ENCODE peak calls at places on chromosomes 4 and X, in five cellular contexts. J is hepatocyte, I is MM.1S, F is SK-N-SH, R is GM23338. B is an unnamed sample.

GRCh38 chr4:160091631-160092030 is 988.8 kb downstream of the RAPGEF2 start:
- DNase-seq in J (no peak), I (no peak), F (no peak), R (no peak), B (no peak)

GRCh38 chr4:168098257-168098717 is 6.0 kb downstream of the ANXA10 start:
- DNase-seq in J (no peak), I (no peak), F (no peak), R (no peak), B (no peak)

GRCh38 chr4:8725845-8726244 is 133.3 kb downstream of the CPZ start:
- DNase-seq in J (no peak), I (no peak), F (no peak), R (no peak), B (no peak)

GRCh38 chrX:39162322-39162721 is 361.1 kb downstream of the MID1IP1 start:
- DNase-seq in J (peak; percentile 45), I (no peak), F (no peak), R (peak; percentile 44), B (no peak)

GRCh38 chr4:13544556-13545393 is 467 bp upstream of the NKX3-2 start:
- DNase-seq in J (peak; percentile 77), I (no peak), F (peak; percentile 87), R (peak; percentile 98), B (peak; percentile 85)

GRCh38 chrX:24145340-24146186 is 4.0 kb upstream of the ZFX start:
- DNase-seq in J (no peak), I (no peak), F (peak; percentile 42), R (no peak), B (no peak)

GRCh38 chrX:122188751-122189150 is 995.3 kb upstream of the GRIA3 start:
- DNase-seq in J (no peak), I (no peak), F (no peak), R (no peak), B (no peak)

GRCh38 chrX:9475984-9476383 is 11.1 kb downstream of the TBL1X start:
- DNase-seq in J (no peak), I (no peak), F (no peak), R (no peak), B (no peak)

GRCh38 chrX:118552501-118552900 is 56.9 kb downstream of the DOCK11 start:
- DNase-seq in J (no peak), I (no peak), F (no peak), R (no peak), B (no peak)

DNA sequence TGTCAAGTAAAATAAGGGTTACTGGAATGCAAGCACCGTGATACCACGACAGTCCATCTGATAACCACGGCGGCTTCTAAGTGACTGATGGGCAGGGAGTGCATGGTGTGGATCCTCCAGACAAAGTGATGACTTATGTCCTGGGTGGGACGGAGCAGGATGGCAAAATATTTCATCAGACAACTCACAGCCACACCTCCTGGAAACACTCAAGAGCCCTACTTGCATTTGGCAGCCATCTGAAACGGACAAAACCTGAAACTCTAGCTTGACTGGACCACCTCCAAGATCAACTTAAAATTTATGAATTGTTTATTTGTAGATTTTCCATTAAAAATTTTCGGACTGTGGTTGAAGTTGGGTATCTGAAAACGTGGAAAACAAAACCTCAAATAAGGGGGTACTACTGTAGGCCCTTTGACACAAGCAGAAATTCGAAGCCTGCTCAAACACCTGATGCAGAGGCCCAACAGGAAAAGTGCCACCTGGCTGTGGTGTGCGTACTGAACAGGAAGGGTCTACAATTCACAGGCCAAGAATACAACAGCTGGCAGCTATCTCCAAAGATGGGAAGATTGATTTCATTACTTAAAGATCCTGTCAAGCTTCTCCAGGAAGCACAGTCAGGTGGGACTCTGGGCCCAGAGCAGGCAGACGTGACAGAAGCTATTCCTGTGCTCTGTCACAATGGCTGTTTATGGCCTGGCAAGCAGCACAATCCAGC is 26.0 kb downstream of the LRIT3 start:
- DNase-seq in J (peak; percentile 19), I (no peak), F (no peak), R (no peak), B (peak; percentile 8)
- H3K27ac ChIP-seq in J (peak overlapping the region; percentile 10), I (no peak overlapping the region), F (no peak overlapping the region), R (no peak overlapping the region), B (no peak overlapping the region)

GRCh38 chrX:76850851-76851250 is 423.3 kb downstream of the MAGEE1 start:
- DNase-seq in J (no peak), I (no peak), F (no peak), R (peak; percentile 34), B (peak; percentile 8)
- TF ChIP-seq CTCF in J (no peak), I (peak; percentile 27), F (peak; percentile 31), R (peak; percentile 56), B (peak; percentile 55)

GRCh38 chr4:151567056-151567455 is 158.1 kb downstream of the FHIP1A start:
- DNase-seq in J (no peak), I (peak; percentile 31), F (no peak), R (no peak), B (peak; percentile 77)

GRCh38 chr4:151563194-151563593 is 154.2 kb downstream of the FHIP1A start:
- DNase-seq in J (peak; percentile 26), I (no peak), F (no peak), R (no peak), B (no peak)

GRCh38 chr4:151564321-151564720 is 155.3 kb downstream of the FHIP1A start:
- DNase-seq in J (peak; percentile 13), I (no peak), F (no peak), R (no peak), B (no peak)

GRCh38 chr4:151566053-151566452 is 157.1 kb downstream of the FHIP1A start:
- DNase-seq in J (no peak), I (no peak), F (no peak), R (no peak), B (no peak)

GRCh38 chr4:151565583-151565982 is 156.6 kb downstream of the FHIP1A start:
- DNase-seq in J (no peak), I (no peak), F (no peak), R (no peak), B (no peak)
- H3K9me2 ChIP-seq in J (no peaks in the 10 kb centered on the region), I (no peaks in the 10 kb centered on the region), F (no peaks in the 10 kb centered on the region), R (no peaks in the 10 kb centered on the region), B (no peaks in the 10 kb centered on the region)

GRCh38 chr4:74134500-74134852 is 23.4 kb upstream of the MTHFD2L start:
- DNase-seq in J (no peak), I (no peak), F (no peak), R (no peak), B (no peak)

DNA sequence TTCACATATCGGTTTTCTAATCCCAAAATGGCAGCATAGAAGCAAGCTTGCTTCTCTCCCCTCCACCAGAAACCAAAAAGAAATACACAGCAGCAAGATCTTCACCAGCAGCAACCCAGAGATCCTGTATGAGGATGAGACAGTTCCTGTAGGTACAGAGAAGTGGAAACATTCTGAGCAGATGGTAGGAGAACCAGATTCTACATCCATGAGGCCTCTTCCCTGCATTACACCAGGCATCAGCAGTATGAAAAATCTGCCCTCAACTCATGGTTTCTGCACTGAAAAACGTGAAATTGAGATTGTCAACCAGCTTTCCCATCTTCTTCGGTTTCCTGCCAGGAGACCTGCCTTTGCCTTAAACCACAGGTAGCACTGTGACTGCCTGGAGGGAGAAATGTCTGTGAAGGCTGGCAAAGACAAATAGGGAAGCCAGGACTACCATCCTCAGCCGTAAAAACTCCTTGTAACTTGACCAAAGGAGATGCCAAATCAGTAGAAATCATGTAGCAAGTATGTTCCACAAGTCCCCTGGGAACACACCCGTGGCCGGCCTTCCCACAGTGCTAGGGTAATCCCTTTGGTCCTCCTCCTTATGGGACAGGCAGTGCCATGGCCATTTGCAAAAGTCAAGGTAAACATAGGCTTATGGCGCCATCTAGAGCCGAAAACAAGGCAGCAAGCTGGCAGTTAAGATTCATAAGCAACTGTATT is 24.0 kb upstream of the MTHFD2L start:
- DNase-seq in J (peak; percentile 83), I (peak; percentile 73), F (peak; percentile 27), R (peak; percentile 87), B (peak; percentile 63)
- H3K27ac ChIP-seq in J (no peak overlapping the region), I (no peak overlapping the region), F (no peak overlapping the region), R (no peak overlapping the region), B (no peak overlapping the region)

DNA sequence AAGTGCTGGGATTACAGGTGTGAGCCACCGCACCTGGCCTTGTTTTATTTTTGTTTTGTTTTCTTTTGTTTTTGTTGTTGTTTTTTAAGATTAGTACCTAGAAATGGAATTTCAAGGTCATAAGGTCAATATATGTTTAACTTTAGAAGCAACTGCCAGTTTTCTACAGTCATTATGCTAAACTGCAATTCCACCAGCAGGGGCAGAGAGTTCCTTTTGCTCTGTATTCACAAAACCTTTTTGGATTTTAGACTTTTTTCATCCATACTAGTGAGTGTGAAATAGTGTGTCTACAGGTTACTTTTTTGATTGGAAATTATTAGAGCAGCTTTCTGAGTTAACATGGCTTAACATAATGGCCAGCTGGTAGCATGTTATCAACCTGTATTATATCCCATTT is 580.6 kb downstream of the TRIML1 start:
- DNase-seq in J (no peak), I (no peak), F (no peak), R (peak; percentile 7), B (no peak)
- TF ChIP-seq CTCF in J (peak; percentile 10), I (no peak), F (peak; percentile 31), R (peak; percentile 46), B (no peak)